ENCODE peak calls at places on chromosome 19, in six cellular contexts. B is IMR-90, G is neuronal stem cell, O is H1, H is mesenchymal stem cell, V is H9. M is an unnamed sample.

GRCh38 chr19:47056416-47056815 is 8.0 kb upstream of the TMEM160 start:
- DNase-seq in H (no peak), G (no peak), V (no peak), O (no peak), B (no peak), M (no peak)

GRCh38 chr19:46772170-46773017 is 16.0 kb downstream of the SLC1A5 start:
- DNase-seq in G (no peak), B (no peak), V (no peak), H (no peak), O (no peak), M (no peak)

GRCh38 chr19:17114414-17114831 is 38.8 kb downstream of the MYO9B start:
- DNase-seq in O (no peak), B (peak; percentile 57), V (peak; percentile 66), G (no peak), H (no peak), M (peak; percentile 81)

GRCh38 chr19:56917998-56918397 is 77.5 kb upstream of the PEG3 start:
- DNase-seq in G (no peak), O (no peak), V (no peak), H (no peak), B (no peak), M (no peak)

GRCh38 chr19:46659151-46660007 is 1.6 kb downstream of the DACT3 start:
- DNase-seq in O (no peak), B (no peak), G (peak; percentile 61), H (peak; percentile 61), V (peak; percentile 66), M (peak; percentile 73)

GRCh38 chr19:50427997-50428425 is 4.7 kb upstream of the MYBPC2 start:
- DNase-seq in B (peak; percentile 69), H (peak; percentile 72), G (no peak), V (peak; percentile 85), O (peak; percentile 62), M (peak; percentile 68)

GRCh38 chr19:5915782-5916165 is 1.7 kb downstream of the CAPS start:
- DNase-seq in H (no peak), B (no peak), O (no peak), V (no peak), G (no peak), M (no peak)

GRCh38 chr19:4284176-4284958 is 5.3 kb downstream of the SHD start:
- DNase-seq in V (peak; percentile 94), B (no peak), H (no peak), G (no peak), O (peak; percentile 71), M (peak; percentile 88)

GRCh38 chr19:6276447-6276846 is 3.3 kb downstream of the MLLT1 start:
- DNase-seq in V (no peak), B (peak; percentile 55), H (peak; percentile 89), O (no peak), G (no peak), M (peak; percentile 57)

GRCh38 chr19:4067396-4068057 is 828 bp upstream of the ZBTB7A start:
- DNase-seq in H (no peak), O (no peak), B (no peak), V (peak; percentile 31), G (no peak), M (no peak)

GRCh38 chr19:6092329-6093286 is 17.7 kb downstream of the RFX2 start:
- DNase-seq in V (peak; percentile 76), G (peak; percentile 27), O (peak; percentile 34), H (peak; percentile 96), B (peak; percentile 88), M (peak; percentile 88)

GRCh38 chr19:48244289-48244688 is 11.4 kb downstream of the CARD8 start:
- DNase-seq in V (no peak), B (no peak), O (no peak), G (no peak), H (no peak), M (peak; percentile 45)

GRCh38 chr19:8145969-8146368 is 3.4 kb downstream of the FBN3 start:
- DNase-seq in G (no peak), V (peak; percentile 89), H (no peak), O (no peak), B (no peak), M (peak; percentile 40)

GRCh38 chr19:44779150-44779549 is 1.5 kb downstream of the CBLC start:
- DNase-seq in O (no peak), G (no peak), V (no peak), B (no peak), H (no peak), M (no peak)

GRCh38 chr19:12723383-12723642 is 419 bp downstream of the TNPO2 start:
- DNase-seq in B (peak; percentile 12), H (no peak), G (no peak), V (no peak), O (no peak), M (no peak)

GRCh38 chr19:17933414-17934129 is 757 bp downstream of the CCDC124 start:
- DNase-seq in G (no peak), H (peak; percentile 42), O (no peak), B (peak; percentile 42), V (no peak), M (no peak)

GRCh38 chr19:16435238-16435911 is 36.4 kb downstream of the EPS15L1 start:
- DNase-seq in V (no peak), H (peak; percentile 99), O (no peak), B (peak; percentile 98), G (no peak), M (peak; percentile 57)

GRCh38 chr19:36113425-36113824 is 1.2 kb downstream of the POLR2I start:
- DNase-seq in O (no peak), H (no peak), G (no peak), B (no peak), V (peak; percentile 27), M (no peak)

GRCh38 chr19:36116344-36116637 is 1.0 kb downstream of the TBCB start:
- DNase-seq in V (no peak), B (no peak), H (no peak), O (no peak), G (no peak), M (no peak)

GRCh38 chr19:36113895-36114762 is 546 bp downstream of the POLR2I start:
- DNase-seq in B (peak; percentile 30), V (peak; percentile 64), O (no peak), G (no peak), H (peak; percentile 71), M (peak; percentile 64)

GRCh38 chr19:36114763-36115452 is at the start of gene POLR2I:
- DNase-seq in G (peak; percentile 100), V (peak; percentile 100), B (peak; percentile 100), H (peak; percentile 100), O (peak; percentile 99), M (peak; percentile 100)

GRCh38 chr19:36115453-36116343 is at the start of gene TBCB:
- DNase-seq in G (no peak), B (peak; percentile 28), V (no peak), H (peak; percentile 57), O (no peak), M (peak; percentile 61)
- H3K4ac ChIP-seq in G (no peak within 1 kb of the TSS), B (peak within 1 kb of the TSS; percentile 96), V (no peak within 1 kb of the TSS), H (peak within 1 kb of the TSS; percentile 77), O (peak within 1 kb of the TSS; percentile 40), M (no peak within 1 kb of the TSS)

GRCh38 chr19:53801257-53801656 is 22.9 kb downstream of the NLRP12 start:
- DNase-seq in V (no peak), O (no peak), B (no peak), H (no peak), G (no peak), M (no peak)
- H2BK15ac ChIP-seq in V (no peak overlapping the region), O (no peak overlapping the region), B (no peak overlapping the region), H (no peak overlapping the region), G (no peak overlapping the region), M (no peak overlapping the region)

GRCh38 chr19:2512523-2513431 is 36.9 kb downstream of the GADD45B start:
- DNase-seq in O (no peak), H (no peak), G (no peak), V (no peak), B (no peak), M (no peak)
- H3K4ac ChIP-seq in O (no peak overlapping the region), H (no peak overlapping the region), G (no peak overlapping the region), V (no peak overlapping the region), B (no peak overlapping the region), M (no peak overlapping the region)

DNA sequence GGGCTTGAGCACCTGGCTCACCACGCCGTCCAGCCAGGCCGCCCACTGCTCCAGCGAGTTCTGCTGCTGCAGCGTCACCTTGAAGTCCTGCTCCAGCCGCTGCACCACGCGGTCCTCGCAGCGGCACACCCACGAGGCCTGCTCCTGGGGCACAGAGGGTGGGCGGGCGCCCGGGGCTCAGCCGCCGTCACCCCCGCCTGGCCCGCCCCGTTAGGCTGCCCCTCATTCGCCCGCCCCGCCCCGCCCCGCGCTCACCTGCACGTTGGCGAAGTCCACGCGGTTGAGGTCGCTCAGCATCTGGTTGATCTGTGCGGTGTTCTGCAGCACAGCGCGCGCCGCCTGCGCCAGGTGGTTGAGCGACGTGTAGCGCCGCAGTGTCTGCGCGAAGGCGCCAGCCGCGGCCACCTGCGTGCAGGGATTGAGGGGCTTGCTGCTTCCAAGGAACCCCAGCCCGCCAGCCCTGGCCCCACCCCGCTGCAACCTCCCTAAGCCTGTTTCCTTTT is 11.3 kb downstream of the DCAF15 start:
- DNase-seq in H (no peak), V (peak; percentile 71), O (no peak), G (no peak), B (no peak), M (no peak)
- H2BK15ac ChIP-seq in H (no peak overlapping the region), V (no peak overlapping the region), O (no peak overlapping the region), G (no peak overlapping the region), B (no peak overlapping the region), M (no peak overlapping the region)

GRCh38 chr19:11345122-11345752 is 831 bp downstream of the TMEM205 start:
- DNase-seq in H (no peak), O (no peak), V (no peak), B (no peak), G (no peak), M (no peak)

GRCh38 chr19:11347546-11347945 is 1.2 kb downstream of the CCDC159 start:
- DNase-seq in B (no peak), O (no peak), V (no peak), H (no peak), G (no peak), M (no peak)

GRCh38 chr19:11342429-11342828 is 3.0 kb upstream of the RAB3D start:
- DNase-seq in B (no peak), V (no peak), O (no peak), G (no peak), H (no peak), M (no peak)

GRCh38 chr19:11349171-11349570 is 2.9 kb downstream of the CCDC159 start:
- DNase-seq in H (no peak), B (no peak), V (no peak), O (no peak), G (no peak), M (no peak)

DNA sequence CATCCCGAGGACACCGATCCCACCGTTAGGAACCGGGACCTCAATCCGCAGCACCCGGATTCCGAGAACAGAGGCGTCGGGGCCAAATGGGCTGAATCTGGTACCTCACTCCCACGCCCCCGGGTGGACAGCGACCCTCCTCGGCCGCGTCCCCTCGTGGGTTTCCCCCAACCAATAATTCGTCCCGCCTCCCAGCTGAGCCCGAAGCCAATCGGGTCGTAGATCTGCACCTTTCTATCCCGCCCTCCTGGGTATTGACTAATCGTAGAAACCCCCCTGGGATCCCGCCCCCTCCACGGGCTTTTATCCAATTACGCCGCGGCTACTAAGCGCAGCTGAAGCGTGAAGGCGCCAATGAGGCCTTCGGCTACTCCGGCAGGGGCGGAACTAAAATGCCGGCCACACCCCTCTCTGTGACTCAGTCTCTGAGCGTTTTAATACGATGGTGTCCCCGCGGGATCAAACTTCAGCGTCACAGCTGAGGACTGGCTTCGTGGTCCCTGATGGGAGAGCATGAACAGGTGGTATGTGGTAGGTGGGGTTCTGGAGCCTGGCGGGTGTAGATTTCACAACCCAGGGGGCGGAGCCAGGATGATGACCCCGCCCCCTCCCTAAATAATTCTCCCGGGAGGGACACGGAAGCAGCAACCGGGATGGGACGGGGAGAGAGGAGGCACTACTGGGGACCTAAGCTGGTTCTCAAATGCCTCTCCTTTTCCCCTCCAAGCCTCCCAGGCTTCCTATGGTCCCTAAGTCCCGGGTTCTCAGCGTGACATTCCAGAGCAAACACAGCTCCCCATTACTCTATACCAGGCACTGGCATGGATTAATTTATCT is at the start of the genes CCDC159 and TMEM205:
- DNase-seq in G (peak; percentile 98), V (peak; percentile 99), B (peak; percentile 99), O (peak; percentile 97), H (peak; percentile 100), M (peak; percentile 100)
- H3K4ac ChIP-seq in G (no peak within 1 kb of the TSS), V (no peak within 1 kb of the TSS), B (peak within 1 kb of the TSS; percentile 94), O (no peak within 1 kb of the TSS), H (peak within 1 kb of the TSS; percentile 88), M (no peak within 1 kb of the TSS)

GRCh38 chr19:33090179-33090578 is 9.2 kb downstream of the GPATCH1 start:
- DNase-seq in H (no peak), O (no peak), G (no peak), V (no peak), B (no peak), M (peak; percentile 58)
- H2BK15ac ChIP-seq in H (no peak overlapping the region), O (no peak overlapping the region), G (no peak overlapping the region), V (no peak overlapping the region), B (no peak overlapping the region), M (no peak overlapping the region)